ENCODE peak calls at places on chromosomes 16 and 17, in ten cellular contexts. M, Y, C, S, P, K, A, Z, G and R are unnamed samples.

GRCh38 chr16:23324727-23325126 is 22.6 kb downstream of the SCNN1B start:
- DNase-seq in M (no peak), Y (peak; percentile 47), C (no peak), S (no peak), P (no peak), K (no peak), A (no peak), Z (no peak), G (no peak), R (no peak)

GRCh38 chr16:8589293-8590160 is 784 bp downstream of the TMEM114 start:
- DNase-seq in M (no peak), Y (no peak), C (no peak), S (no peak), P (peak; percentile 39), K (no peak), A (no peak), Z (no peak), G (no peak), R (no peak)

GRCh38 chr17:4738136-4739121 is 1.2 kb upstream of the ZMYND15 start:
- DNase-seq in M (no peak), Y (no peak), C (no peak), S (no peak), P (no peak), K (no peak), A (no peak), Z (no peak), G (no peak), R (no peak)

GRCh38 chr17:19533718-19534561 is at the start of gene SLC47A1:
- DNase-seq in M (no peak), Y (no peak), C (no peak), S (no peak), P (peak; percentile 66), K (no peak), A (no peak), Z (peak; percentile 19), G (no peak), R (no peak)

GRCh38 chr17:4539576-4540223 is 15.5 kb downstream of the MYBBP1A start:
- DNase-seq in M (no peak), Y (no peak), C (no peak), S (no peak), P (no peak), K (no peak), A (no peak), Z (no peak), G (no peak), R (no peak)

GRCh38 chr16:25633549-25633948 is 58.2 kb upstream of the HS3ST4 start:
- DNase-seq in M (no peak), Y (no peak), C (no peak), S (no peak), P (no peak), K (no peak), A (no peak), Z (no peak), G (no peak), R (no peak)

GRCh38 chr16:4734730-4735575 is 616 bp downstream of the DNAAF8 start:
- DNase-seq in M (peak; percentile 64), Y (peak; percentile 90), C (peak; percentile 93), S (peak; percentile 87), P (peak; percentile 93), K (peak; percentile 70), A (peak; percentile 7), Z (peak; percentile 81), G (peak; percentile 21), R (peak; percentile 48)

GRCh38 chr17:73720187-73720834 is 76.1 kb upstream of the SDK2 start:
- DNase-seq in M (no peak), Y (no peak), C (peak; percentile 50), S (no peak), P (peak; percentile 36), K (no peak), A (no peak), Z (no peak), G (no peak), R (no peak)

GRCh38 chr16:87437911-87438610 is 45.9 kb downstream of the MAP1LC3B start:
- DNase-seq in M (no peak), Y (no peak), C (no peak), S (no peak), P (no peak), K (peak; percentile 40), A (no peak), Z (no peak), G (no peak), R (no peak)

GRCh38 chr17:75876190-75876937 is 2.0 kb downstream of the TRIM47 start:
- DNase-seq in M (no peak), Y (no peak), C (peak; percentile 96), S (no peak), P (no peak), K (no peak), A (no peak), Z (no peak), G (no peak), R (no peak)

GRCh38 chr17:57678393-57678792 is 66.7 kb downstream of the CCDC182 start:
- DNase-seq in M (no peak), Y (no peak), C (no peak), S (no peak), P (no peak), K (no peak), A (no peak), Z (no peak), G (no peak), R (no peak)

GRCh38 chr16:77158293-77158692 is 32.7 kb upstream of the MON1B start:
- DNase-seq in M (no peak), Y (no peak), C (no peak), S (no peak), P (no peak), K (no peak), A (no peak), Z (no peak), G (no peak), R (no peak)

GRCh38 chr17:72346306-72346705 is 225.5 kb downstream of the SOX9 start:
- DNase-seq in M (no peak), Y (no peak), C (no peak), S (no peak), P (no peak), K (no peak), A (no peak), Z (no peak), G (no peak), R (no peak)

GRCh38 chr17:76237859-76238313 is 2.4 kb downstream of the RNF157 start:
- DNase-seq in M (no peak), Y (no peak), C (no peak), S (no peak), P (no peak), K (no peak), A (no peak), Z (no peak), G (no peak), R (no peak)

GRCh38 chr16:9050102-9050830 is 41.2 kb upstream of the HAPSTR1 start:
- DNase-seq in M (no peak), Y (no peak), C (peak; percentile 27), S (no peak), P (peak; percentile 11), K (peak; percentile 16), A (no peak), Z (no peak), G (no peak), R (no peak)

GRCh38 chr17:1398900-1399299 is 1.1 kb downstream of the YWHAE start:
- DNase-seq in M (no peak), Y (no peak), C (peak; percentile 44), S (no peak), P (peak; percentile 25), K (peak; percentile 40), A (no peak), Z (peak; percentile 29), G (no peak), R (no peak)

GRCh38 chr16:72561-73537 is at the start of gene RHBDF1:
- DNase-seq in M (peak; percentile 67), Y (peak; percentile 64), C (no peak), S (no peak), P (peak; percentile 83), K (peak; percentile 47), A (no peak), Z (no peak), G (no peak), R (no peak)

GRCh38 chr17:62076864-62077788 is 12.0 kb upstream of the MED13 start:
- DNase-seq in M (no peak), Y (no peak), C (no peak), S (no peak), P (no peak), K (no peak), A (no peak), Z (no peak), G (no peak), R (no peak)

GRCh38 chr16:26649646-26650045 is 417.1 kb upstream of the C16orf82 start:
- DNase-seq in M (no peak), Y (no peak), C (peak; percentile 73), S (no peak), P (no peak), K (no peak), A (no peak), Z (no peak), G (no peak), R (no peak)

GRCh38 chr17:29760771-29761682 is 138.3 kb upstream of the CORO6 start:
- DNase-seq in M (peak; percentile 91), Y (peak; percentile 91), C (peak; percentile 91), S (peak; percentile 79), P (peak; percentile 79), K (peak; percentile 83), A (peak; percentile 39), Z (peak; percentile 90), G (peak; percentile 16), R (no peak)
- TF ChIP-seq CTCF in M (no peak), Y (no peak), C (no peak), S (no peak), P (no peak), K (no peak), A (no peak), Z (no peak), G (no peak), R (no peak)

DNA sequence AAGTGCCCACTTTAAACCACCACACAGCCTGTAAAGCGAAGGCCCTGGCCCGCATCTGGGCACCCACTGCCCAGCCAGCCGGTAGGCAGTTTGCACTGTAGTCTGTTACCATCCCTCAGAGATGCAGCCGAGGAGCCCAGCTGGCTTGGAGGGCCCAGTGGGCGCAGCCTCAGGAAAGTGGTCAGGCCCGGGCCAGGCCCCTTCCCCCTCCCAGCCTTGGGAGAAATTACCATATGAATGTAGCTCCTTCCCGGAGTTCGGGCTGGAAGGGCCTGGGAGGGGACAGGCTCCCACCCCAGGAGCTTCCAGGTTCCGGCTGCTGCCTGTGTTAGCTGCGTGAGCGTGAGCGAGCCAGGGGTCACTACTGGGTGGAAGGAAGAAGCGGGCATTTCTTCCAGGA is 325.4 kb downstream of the SEC14L1 start:
- DNase-seq in M (no peak), Y (no peak), C (no peak), S (no peak), P (peak; percentile 61), K (no peak), A (no peak), Z (peak; percentile 60), G (no peak), R (no peak)
- H3K4me3 ChIP-seq in M (no peak overlapping the region), Y (no peak overlapping the region), C (peak overlapping the region; percentile 52), S (no peak overlapping the region), P (no peak overlapping the region), K (no peak overlapping the region), A (no peak overlapping the region), Z (no peak overlapping the region), G (no peak overlapping the region), R (no peak overlapping the region)

GRCh38 chr17:78883533-78884131 is 19.4 kb downstream of the CEP295NL start:
- DNase-seq in M (peak; percentile 98), Y (peak; percentile 85), C (no peak), S (peak; percentile 89), P (peak; percentile 60), K (peak; percentile 97), A (peak; percentile 88), Z (peak; percentile 96), G (peak; percentile 83), R (peak; percentile 92)
- TF ChIP-seq CTCF in M (no peak), Y (no peak), C (no peak), S (no peak), P (no peak), K (peak; percentile 4), A (no peak), Z (no peak), G (no peak), R (no peak)

GRCh38 chr17:21679256-21680146 is 12.8 kb upstream of the KCNJ18 start:
- DNase-seq in M (no peak), Y (no peak), C (no peak), S (no peak), P (no peak), K (no peak), A (no peak), Z (no peak), G (no peak), R (no peak)
- H3K4me3 ChIP-seq in M (no peak overlapping the region), Y (no peak overlapping the region), C (no peak overlapping the region), S (no peak overlapping the region), P (no peak overlapping the region), K (no peak overlapping the region), A (no peak overlapping the region), Z (no peak overlapping the region), G (no peak overlapping the region), R (no peak overlapping the region)